ENCODE peak calls at places on chromosomes 1 and 21, in seven cellular contexts. M is astrocyte, A is GM23338, R is cardiac muscle cell, F is pancreas, B is prostate gland, L is vagina. E is an unnamed sample. For H3K4me1, the result is how much of the 10 kb centered on the place peaks cover.

GRCh38 chr21:34006603-34007168 is 66.7 kb upstream of the MRPS6 start:
- DNase-seq in F (no peak), M (no peak), R (no peak), L (no peak), B (no peak), A (no peak), E (no peak)

GRCh38 chr1:207876129-207876528 is 34.8 kb downstream of the CD34 start:
- DNase-seq in A (peak), R (no peak), F (no peak), L (peak), M (no peak), B (no peak), E (no peak)

GRCh38 chr1:2972879-2973575 is 48.2 kb upstream of the ACTRT2 start:
- DNase-seq in M (no peak), R (no peak), F (no peak), A (no peak), B (no peak), L (no peak), E (no peak)

GRCh38 chr1:42747125-42747524 is 7.1 kb upstream of the CLDN19 start:
- DNase-seq in F (no peak), M (no peak), R (peak), A (peak), L (no peak), B (no peak), E (peak)

GRCh38 chr1:41791667-41792484 is 126.8 kb downstream of the HIVEP3 start:
- DNase-seq in F (no peak), L (no peak), A (no peak), B (no peak), M (no peak), R (no peak), E (no peak)

GRCh38 chr1:79271759-79272158 is 265.2 kb upstream of the ADGRL4 start:
- DNase-seq in L (no peak), F (no peak), M (no peak), B (no peak), R (no peak), A (no peak), E (no peak)

GRCh38 chr1:12083766-12084165 is 20.7 kb downstream of the TNFRSF8 start:
- DNase-seq in R (peak), M (peak), F (no peak), B (no peak), A (no peak), L (no peak), E (no peak)

GRCh38 chr1:160429125-160429551 is 28.8 kb downstream of the VANGL2 start:
- DNase-seq in B (no peak), A (no peak), L (no peak), R (no peak), F (no peak), M (no peak), E (no peak)

GRCh38 chr1:53860967-53861411 is 22.9 kb upstream of the NDC1 start:
- DNase-seq in R (peak), L (no peak), M (peak), A (peak), F (no peak), B (no peak), E (peak)

GRCh38 chr21:37061926-37062591 is 10.8 kb downstream of the PIGP start:
- DNase-seq in A (no peak), M (peak), B (no peak), R (peak), L (no peak), F (no peak), E (no peak)
- H3K4me1 ChIP-seq in A (under half), M (under half), B (under half), R (under half), L (under half), F (under half), E (under half)

DNA sequence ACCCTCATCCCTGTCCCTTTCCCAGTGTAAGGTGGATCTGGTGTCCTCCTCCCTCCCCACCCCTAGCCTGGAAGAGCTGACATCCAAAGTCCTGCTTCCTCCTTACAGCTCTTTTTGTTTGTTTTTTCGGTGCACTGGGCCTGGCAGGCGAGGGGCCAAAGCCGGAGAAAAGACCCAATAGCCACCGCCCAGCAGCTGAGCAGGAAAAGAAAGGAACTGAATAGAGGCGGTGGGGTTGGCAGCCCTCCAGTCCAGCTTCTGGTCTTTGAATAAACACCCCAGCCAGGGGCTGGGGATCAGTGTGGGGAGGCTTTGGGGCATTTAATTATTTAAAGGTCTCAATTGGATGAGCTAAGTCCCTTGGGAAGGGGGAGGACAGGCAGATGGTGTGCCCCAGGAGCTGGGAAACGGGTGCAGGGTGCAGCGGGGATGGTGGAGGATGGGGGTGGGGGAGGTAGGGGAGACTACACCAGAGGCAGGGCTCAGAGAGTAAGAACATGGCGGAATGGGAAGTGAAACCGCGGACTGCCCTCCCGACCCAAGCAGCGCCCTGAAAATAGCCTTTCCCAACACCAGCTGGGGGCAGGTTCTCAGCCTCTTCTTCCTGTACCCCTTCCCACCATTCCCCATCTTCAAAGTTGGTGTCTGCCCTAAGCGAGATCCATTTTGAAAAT is 20.2 kb downstream of the BTG2 start:
- DNase-seq in L (no peak), F (peak), M (no peak), B (peak), A (no peak), R (no peak), E (peak)
- H3K4me1 ChIP-seq in L (half or more), F (half or more), M (under half), B (half or more), A (under half), R (under half), E (half or more)

GRCh38 chr1:17567582-17567981 is 28.1 kb downstream of the ARHGEF10L start:
- DNase-seq in R (peak), B (no peak), L (no peak), F (no peak), A (no peak), M (peak), E (no peak)

GRCh38 chr1:17566892-17567291 is 27.4 kb downstream of the ARHGEF10L start:
- DNase-seq in R (no peak), A (no peak), L (no peak), B (no peak), F (no peak), M (no peak), E (no peak)

GRCh38 chr1:17565551-17565971 is 26.1 kb downstream of the ARHGEF10L start:
- DNase-seq in M (no peak), L (no peak), A (peak), F (no peak), R (no peak), B (no peak), E (no peak)

GRCh38 chr1:17569200-17570139 is 30.0 kb downstream of the ARHGEF10L start:
- DNase-seq in R (peak), M (peak), L (peak), A (no peak), B (peak), F (peak), E (peak)

GRCh38 chr1:17568014-17568413 is 28.5 kb downstream of the ARHGEF10L start:
- DNase-seq in L (no peak), B (no peak), F (no peak), M (no peak), R (no peak), A (no peak), E (no peak)
- H3K4me1 ChIP-seq in L (half or more), B (under half), F (under half), M (under half), R (under half), A (half or more), E (half or more)

DNA sequence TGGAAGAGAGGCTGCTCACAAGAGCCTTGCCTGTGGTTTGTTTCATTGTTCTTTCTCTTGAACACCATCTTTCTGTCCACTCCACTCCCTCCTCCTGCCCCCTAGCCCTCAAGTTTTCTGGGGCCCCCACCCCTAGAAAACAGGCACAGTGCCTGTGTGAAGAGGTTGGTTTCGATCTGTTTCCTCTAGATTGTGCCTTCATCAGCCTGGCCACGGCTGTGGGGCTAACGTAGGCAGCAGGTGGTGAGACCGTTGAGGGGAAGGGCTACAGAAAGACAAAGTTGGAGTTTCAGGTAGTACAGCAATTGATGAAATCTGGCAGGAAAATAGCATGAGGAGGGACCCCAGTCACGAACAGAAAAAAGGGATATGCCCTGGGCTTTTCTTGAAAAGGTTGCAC is 5.9 kb downstream of the VASH2 start:
- DNase-seq in A (no peak), R (no peak), M (no peak), L (no peak), B (no peak), F (no peak), E (no peak)
- H3K4me1 ChIP-seq in A (half or more), R (under half), M (under half), L (under half), B (under half), F (under half), E (under half)

DNA sequence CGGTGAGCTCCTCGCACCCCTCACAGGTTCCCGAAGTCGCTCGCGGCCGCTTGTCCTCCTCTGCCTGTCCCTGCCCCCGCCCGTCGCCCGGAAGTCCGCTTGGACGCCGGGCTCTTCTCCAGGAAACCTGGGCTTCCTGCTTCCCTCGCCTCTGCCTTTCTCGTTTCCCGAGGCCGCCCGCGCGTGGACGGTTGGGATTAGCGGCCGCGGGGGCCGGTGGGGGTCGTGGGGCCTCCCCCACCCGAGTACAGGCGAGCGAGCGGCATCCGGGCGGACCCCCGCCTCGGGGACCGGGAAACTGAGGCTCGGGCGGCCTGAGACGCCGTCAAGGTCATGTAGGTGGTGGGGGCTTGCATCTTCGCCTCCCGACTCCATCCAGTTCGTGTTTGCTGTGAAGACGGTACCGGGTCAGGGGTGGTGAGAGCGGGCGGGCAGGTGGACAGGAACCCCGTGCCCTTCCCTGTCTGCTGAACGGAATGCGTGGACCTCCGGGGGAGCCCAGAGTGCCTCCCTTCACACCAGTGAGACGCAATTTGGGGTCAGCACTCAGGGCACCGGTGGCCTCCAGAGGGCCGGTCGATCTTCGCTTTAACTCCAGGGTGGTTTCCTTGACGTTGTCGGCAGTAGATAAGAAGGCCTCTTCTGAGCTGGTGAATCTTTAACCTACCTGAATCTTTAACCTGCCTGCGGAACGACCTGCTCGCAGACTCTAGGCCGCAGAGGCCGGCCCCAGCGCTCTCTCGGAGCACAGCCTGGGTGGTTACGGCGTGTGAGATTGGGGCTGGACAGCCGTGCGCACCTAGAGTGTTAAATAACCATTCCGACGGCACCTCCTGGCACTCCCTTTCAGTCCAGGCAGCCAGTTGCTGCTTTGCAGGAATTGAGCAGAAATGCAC is 715 bp downstream of the ARF1 start:
- DNase-seq in M (no peak), L (no peak), B (peak), R (peak), F (peak), A (peak), E (peak)
- H3K4me1 ChIP-seq in M (under half), L (half or more), B (under half), R (under half), F (under half), A (under half), E (half or more)

GRCh38 chr1:17570228-17570627 is 30.7 kb downstream of the ARHGEF10L start:
- DNase-seq in L (no peak), F (no peak), R (no peak), A (no peak), M (no peak), B (no peak), E (no peak)
- H3K4me1 ChIP-seq in L (half or more), F (under half), R (under half), A (half or more), M (under half), B (under half), E (half or more)

GRCh38 chr1:8873001-8873400 is 5.5 kb downstream of the ENO1 start:
- DNase-seq in F (no peak), L (no peak), R (no peak), B (no peak), A (no peak), M (no peak), E (no peak)
- H3K4me1 ChIP-seq in F (under half), L (half or more), R (under half), B (under half), A (under half), M (half or more), E (half or more)

E was measured in heart right ventricle.